ENCODE peak calls at places on chromosomes 4 and X, in six cellular contexts. P, S, L, T, Q and N are unnamed samples.

GRCh38 chrX:14352511-14352910 is 176.8 kb upstream of the GLRA2 start:
- DNase-seq in P (peak), S (no peak), L (no peak), T (no peak), Q (no peak), N (no peak)

GRCh38 chrX:113980953-113981352 is 602.9 kb upstream of the HTR2C start:
- DNase-seq in P (no peak), S (no peak), L (no peak), T (no peak), Q (no peak), N (no peak)

GRCh38 chr4:103998752-103999151 is 279.0 kb upstream of the TACR3 start:
- DNase-seq in P (no peak), S (no peak), L (no peak), T (no peak), Q (no peak), N (no peak)

GRCh38 chr4:94338681-94339351 is 3.8 kb downstream of the HPGDS start:
- DNase-seq in P (no peak), S (no peak), L (no peak), T (no peak), Q (no peak), N (no peak)

GRCh38 chr4:3708103-3708510 is 58.1 kb upstream of the ADRA2C start:
- DNase-seq in P (peak), S (no peak), L (no peak), T (no peak), Q (no peak), N (no peak)

GRCh38 chrX:102863735-102864134 is 73.3 kb upstream of the RAB40AL start:
- DNase-seq in P (peak), S (peak), L (peak), T (peak), Q (peak), N (peak)

GRCh38 chrX:152817082-152817744 is 13.3 kb downstream of the CETN2 start:
- DNase-seq in P (peak), S (no peak), L (peak), T (peak), Q (no peak), N (peak)

GRCh38 chr4:53713296-53713695 is 122.0 kb upstream of the LNX1 start:
- DNase-seq in P (no peak), S (no peak), L (no peak), T (no peak), Q (no peak), N (no peak)

GRCh38 chrX:143632625-143633387 is 3.1 kb downstream of the SLITRK4 start:
- DNase-seq in P (no peak), S (no peak), L (no peak), T (no peak), Q (no peak), N (no peak)

GRCh38 chr4:181998588-181998987 is 244.6 kb upstream of the TENM3 start:
- DNase-seq in P (no peak), S (no peak), L (no peak), T (no peak), Q (no peak), N (no peak)

GRCh38 chr4:74962584-74962983 is 29.7 kb downstream of the PARM1 start:
- DNase-seq in P (no peak), S (no peak), L (no peak), T (no peak), Q (no peak), N (no peak)

GRCh38 chrX:102765794-102766193 is 45.3 kb downstream of the GPRASP3 start:
- DNase-seq in P (peak), S (no peak), L (peak), T (peak), Q (no peak), N (no peak)

GRCh38 chr4:174996079-174996478 is 77.9 kb downstream of the ADAM29 start:
- DNase-seq in P (no peak), S (no peak), L (no peak), T (no peak), Q (no peak), N (no peak)

GRCh38 chr4:140249351-140249750 is 95.4 kb upstream of the MAML3 start:
- DNase-seq in P (peak), S (no peak), L (peak), T (peak), Q (no peak), N (no peak)

GRCh38 chrX:43469391-43470054 is 186.6 kb upstream of the MAOA start:
- DNase-seq in P (no peak), S (no peak), L (no peak), T (peak), Q (no peak), N (no peak)
- H2AFZ ChIP-seq in P (no peak), S (no peak), L (no peak), T (no peak), Q (no peak), N (no peak)

DNA sequence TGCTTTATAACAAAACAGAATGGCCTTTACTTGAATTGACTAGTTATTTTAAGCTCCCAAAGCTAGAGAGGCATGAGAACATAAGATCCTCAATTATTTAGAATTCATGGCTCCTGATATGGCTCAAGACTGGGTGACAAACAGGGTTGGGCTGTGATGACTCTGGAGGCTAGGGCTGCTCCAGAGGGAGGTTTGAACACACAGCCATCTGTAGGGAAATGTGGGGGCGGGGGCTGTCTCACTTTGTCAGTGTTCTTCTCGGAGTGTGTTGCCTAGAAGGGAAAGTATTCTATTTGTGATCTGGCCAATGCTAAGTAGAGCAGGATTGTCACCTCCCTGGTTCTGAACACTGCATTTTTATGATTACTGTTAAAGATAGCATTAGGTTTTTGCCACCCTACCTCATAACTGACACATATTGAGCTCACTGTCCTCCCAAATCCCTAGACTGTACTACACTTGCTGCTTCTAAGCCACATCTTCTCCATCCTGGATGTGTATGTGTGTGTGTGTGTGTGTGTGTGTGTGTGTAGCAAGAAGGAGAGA is 45.9 kb downstream of the VSIG4 start:
- DNase-seq in P (no peak), S (no peak), L (no peak), T (no peak), Q (no peak), N (no peak)
- H2AFZ ChIP-seq in P (no peak), S (no peak), L (no peak), T (no peak), Q (no peak), N (no peak)

GRCh38 chr4:166012129-166013078 is 139.4 kb downstream of the TLL1 start:
- DNase-seq in P (no peak), S (no peak), L (no peak), T (no peak), Q (no peak), N (no peak)

GRCh38 chr4:166003811-166004210 is 130.8 kb downstream of the TLL1 start:
- DNase-seq in P (no peak), S (no peak), L (no peak), T (no peak), Q (no peak), N (no peak)

GRCh38 chr4:166014411-166014810 is 141.4 kb downstream of the TLL1 start:
- DNase-seq in P (no peak), S (peak), L (no peak), T (no peak), Q (no peak), N (peak)

GRCh38 chr4:166006217-166006616 is 133.2 kb downstream of the TLL1 start:
- DNase-seq in P (no peak), S (no peak), L (no peak), T (no peak), Q (no peak), N (no peak)

DNA sequence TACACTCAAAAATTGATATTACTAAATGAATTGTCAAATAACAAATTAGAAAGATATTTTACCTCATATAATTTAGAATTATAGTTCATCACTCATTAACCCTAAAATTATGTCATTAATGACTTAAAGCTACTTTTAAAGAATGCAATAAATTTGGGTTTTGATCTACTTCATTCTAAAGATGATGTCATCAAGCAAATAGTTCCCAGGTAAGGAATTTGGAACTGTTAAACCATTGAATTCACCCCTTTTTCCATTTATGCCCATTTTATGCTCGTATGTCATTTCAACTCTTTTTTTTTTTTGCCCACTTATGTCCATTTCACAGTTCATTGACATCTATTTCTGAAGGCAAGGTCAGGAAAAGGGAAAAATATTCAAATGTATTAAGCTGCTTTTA is 135.5 kb downstream of the TLL1 start:
- DNase-seq in P (no peak), S (no peak), L (no peak), T (no peak), Q (no peak), N (no peak)
- H2AFZ ChIP-seq in P (no peak), S (no peak), L (no peak), T (no peak), Q (no peak), N (no peak)

DNA sequence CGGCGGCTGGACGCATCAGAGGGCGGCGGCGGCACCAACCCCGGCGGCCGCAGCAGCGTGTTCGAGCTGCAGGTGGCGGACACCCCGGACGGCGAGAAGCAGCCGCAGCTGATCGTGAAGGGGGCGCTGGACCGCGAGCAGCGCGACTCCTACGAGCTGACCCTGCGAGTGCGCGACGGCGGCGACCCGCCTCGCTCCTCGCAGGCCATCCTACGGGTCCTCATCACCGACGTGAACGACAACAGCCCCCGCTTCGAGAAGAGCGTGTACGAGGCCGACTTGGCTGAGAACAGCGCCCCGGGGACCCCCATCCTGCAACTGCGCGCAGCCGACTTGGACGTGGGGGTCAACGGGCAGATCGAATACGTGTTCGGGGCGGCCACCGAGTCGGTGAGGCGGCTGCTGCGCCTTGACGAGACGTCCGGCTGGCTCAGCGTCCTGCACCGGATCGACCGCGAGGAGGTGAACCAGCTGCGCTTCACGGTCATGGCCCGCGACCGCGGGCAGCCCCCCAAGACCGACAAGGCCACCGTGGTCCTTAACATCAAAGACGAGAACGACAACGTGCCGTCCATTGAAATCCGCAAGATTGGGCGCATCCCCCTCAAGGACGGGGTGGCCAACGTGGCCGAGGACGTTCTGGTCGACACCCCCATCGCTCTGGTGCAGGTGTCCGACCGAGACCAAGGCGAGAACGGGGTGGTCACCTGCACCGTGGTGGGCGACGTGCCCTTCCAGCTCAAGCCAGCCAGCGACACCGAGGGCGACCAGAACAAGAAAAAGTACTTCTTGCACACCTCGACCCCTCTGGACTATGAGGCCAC is 2.1 kb downstream of the PCDH7 start:
- DNase-seq in P (no peak), S (no peak), L (no peak), T (no peak), Q (no peak), N (no peak)
- H2AFZ ChIP-seq in P (no peak), S (no peak), L (peak), T (no peak), Q (no peak), N (no peak)

GRCh38 chr4:102180080-102180479 is 165.2 kb downstream of the SLC39A8 start:
- DNase-seq in P (no peak), S (no peak), L (no peak), T (no peak), Q (no peak), N (no peak)

GRCh38 chr4:102169345-102169744 is 175.9 kb downstream of the SLC39A8 start:
- DNase-seq in P (peak), S (no peak), L (no peak), T (no peak), Q (peak), N (no peak)

GRCh38 chr4:102172341-102172740 is 172.9 kb downstream of the SLC39A8 start:
- DNase-seq in P (no peak), S (no peak), L (no peak), T (no peak), Q (no peak), N (no peak)

GRCh38 chr4:102170910-102171309 is 174.4 kb downstream of the SLC39A8 start:
- DNase-seq in P (no peak), S (no peak), L (no peak), T (no peak), Q (no peak), N (no peak)

DNA sequence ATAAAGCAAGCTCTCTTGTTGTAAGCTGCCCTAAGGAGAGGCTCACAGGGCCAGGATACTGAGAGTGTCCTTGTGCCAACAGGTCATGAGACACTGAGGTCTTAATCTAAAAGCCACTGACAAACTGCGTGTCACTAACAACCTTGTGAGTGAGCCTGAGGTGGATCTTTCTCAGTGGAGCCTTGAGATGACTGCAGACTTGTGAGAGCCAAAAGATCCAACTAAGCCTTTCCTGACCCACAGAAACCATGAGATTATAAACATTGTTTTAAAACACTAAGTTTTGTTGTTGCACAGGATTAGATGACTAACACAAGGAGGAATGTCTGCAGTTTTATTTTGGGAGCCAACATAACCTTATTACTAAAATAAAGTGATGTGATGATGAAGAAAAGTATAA is 170.5 kb downstream of the SLC39A8 start:
- DNase-seq in P (peak), S (no peak), L (peak), T (no peak), Q (no peak), N (no peak)
- H2AFZ ChIP-seq in P (peak), S (no peak), L (no peak), T (no peak), Q (no peak), N (peak)

DNA sequence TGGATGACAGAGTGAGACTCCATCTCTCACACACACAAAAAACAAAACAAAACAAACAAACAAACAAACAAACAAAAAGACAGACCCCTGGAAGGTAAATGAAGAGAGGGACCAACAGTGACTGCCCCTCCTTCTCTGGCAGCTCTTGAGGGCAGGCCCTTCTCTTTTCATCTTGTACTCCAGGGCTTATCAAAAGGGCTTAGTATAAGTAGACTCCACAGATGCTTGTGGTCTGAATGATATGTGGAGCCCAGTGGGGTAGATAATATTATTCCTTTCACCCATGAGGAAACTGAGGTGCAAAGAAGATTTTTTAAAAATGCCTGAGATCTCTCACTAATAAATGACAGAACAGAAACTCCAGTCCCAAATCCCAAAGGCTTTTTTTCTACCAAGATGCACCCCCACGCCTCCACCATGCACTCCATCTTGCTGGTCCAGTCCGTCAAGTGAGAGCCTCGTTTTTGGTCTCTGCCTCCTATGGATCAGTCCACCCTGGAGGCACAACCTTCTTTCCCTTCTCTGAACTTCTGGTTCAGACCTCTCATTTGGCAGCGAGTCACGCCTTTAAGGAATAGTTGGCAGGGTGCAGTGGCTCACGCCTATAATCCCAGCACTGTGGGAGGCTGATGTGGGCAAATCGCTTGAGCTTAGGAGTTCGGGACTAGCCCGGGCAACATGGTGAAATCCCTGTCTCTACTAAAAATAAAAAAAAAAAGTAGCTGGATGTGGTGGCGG is 17.0 kb upstream of the CHRNA9 start:
- DNase-seq in P (no peak), S (no peak), L (no peak), T (peak), Q (no peak), N (no peak)
- H2AFZ ChIP-seq in P (no peak), S (no peak), L (no peak), T (no peak), Q (no peak), N (no peak)

DNA sequence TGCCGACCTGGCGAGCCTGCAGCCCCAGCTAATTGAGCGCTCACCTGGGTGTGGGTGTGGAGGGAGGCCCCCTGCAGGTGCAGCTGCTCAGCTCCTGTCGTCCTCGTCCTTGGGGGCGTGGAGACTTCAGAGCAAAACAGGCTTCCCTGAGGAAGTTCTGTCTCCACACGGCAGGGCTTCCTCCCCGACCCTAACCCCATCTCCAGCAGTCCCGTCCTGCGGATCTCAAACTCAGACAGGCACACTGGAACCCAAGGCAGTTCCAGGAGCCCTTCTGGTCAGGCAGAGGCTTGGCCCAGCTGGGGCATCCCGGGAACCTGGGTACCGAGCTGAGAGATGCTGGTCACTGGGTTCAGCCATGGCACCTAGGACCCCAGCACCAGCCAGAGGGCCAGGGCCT is 24.4 kb downstream of the TACC3 start:
- DNase-seq in P (no peak), S (no peak), L (no peak), T (no peak), Q (no peak), N (no peak)
- H2AFZ ChIP-seq in P (no peak), S (no peak), L (no peak), T (no peak), Q (no peak), N (no peak)

GRCh38 chrX:150972450-150972849 is 10.7 kb upstream of the HMGB3 start:
- DNase-seq in P (no peak), S (no peak), L (no peak), T (no peak), Q (no peak), N (no peak)
- H2AFZ ChIP-seq in P (no peak), S (no peak), L (no peak), T (no peak), Q (no peak), N (no peak)

DNA sequence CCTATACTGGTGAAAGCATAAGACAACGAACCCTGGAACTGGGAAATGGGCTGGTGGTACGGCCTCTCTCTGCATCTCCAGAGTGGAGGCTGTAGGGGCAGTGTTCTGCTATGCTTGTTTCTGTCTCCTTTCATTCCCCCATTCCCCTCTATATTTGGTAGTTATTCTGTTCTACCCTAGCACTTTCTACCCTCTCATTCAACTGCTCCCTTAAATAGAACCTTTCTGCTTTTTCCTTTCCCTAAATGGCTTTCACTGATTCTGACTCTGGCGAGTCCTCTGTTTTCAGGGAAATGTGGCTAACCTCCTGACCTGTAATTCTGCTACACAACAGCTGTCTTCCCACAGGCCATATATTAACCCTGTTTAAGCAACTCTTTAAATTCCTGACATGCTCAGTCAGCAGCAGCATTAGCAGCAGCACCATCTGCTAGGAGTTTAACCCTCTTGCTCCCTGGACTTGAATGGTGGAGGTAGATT is 94.2 kb downstream of the CXCL13 start:
- DNase-seq in P (peak), S (peak), L (peak), T (peak), Q (peak), N (peak)
- H2AFZ ChIP-seq in P (peak), S (peak), L (no peak), T (no peak), Q (peak), N (no peak)

GRCh38 chrX:52933976-52934703 is 24.2 kb downstream of the FAM156A start:
- DNase-seq in P (no peak), S (no peak), L (no peak), T (peak), Q (no peak), N (no peak)
- H2AFZ ChIP-seq in P (peak), S (no peak), L (peak), T (peak), Q (no peak), N (peak)